ENCODE peak calls at places on chromosomes 16 and 17, in six cellular contexts. One of them, this sample, is unnamed.
A peak's percentile ranks its signal among the peaks of the same experiment; 100 is the strongest.

GRCh38 chr16:22813223-22813945 is 578 bp upstream of the HS3ST2 start:
- DNase-seq in stomach: peak; percentile 32
- DNase-seq in cardiac fibroblast: peak; percentile 12
- DNase-seq in foreskin fibroblast: peak; percentile 89
- DNase-seq in mucosa of descending colon: peak; percentile 49
- DNase-seq in left ventricle myocardium inferior: peak; percentile 42
- DNase-seq in this sample: peak; percentile 17

GRCh38 chr17:4004517-4005295 is 40.5 kb upstream of the ATP2A3 start:
- DNase-seq in mucosa of descending colon: peak; percentile 80
- DNase-seq in left ventricle myocardium inferior: peak; percentile 46
- DNase-seq in foreskin fibroblast: peak; percentile 58
- DNase-seq in stomach: peak; percentile 78
- DNase-seq in cardiac fibroblast: peak; percentile 35
- DNase-seq in this sample: no peak

GRCh38 chr17:82248815-82249638 is 20.2 kb downstream of the SLC16A3 start:
- DNase-seq in left ventricle myocardium inferior: no peak
- DNase-seq in cardiac fibroblast: no peak
- DNase-seq in stomach: no peak
- DNase-seq in mucosa of descending colon: peak; percentile 49
- DNase-seq in foreskin fibroblast: no peak
- DNase-seq in this sample: no peak

GRCh38 chr16:86513471-86514277 is 3.3 kb downstream of the FOXF1 start:
- DNase-seq in cardiac fibroblast: no peak
- DNase-seq in left ventricle myocardium inferior: no peak
- DNase-seq in foreskin fibroblast: no peak
- DNase-seq in stomach: no peak
- DNase-seq in mucosa of descending colon: no peak
- DNase-seq in this sample: no peak

GRCh38 chr17:3551189-3551588 is 6.4 kb downstream of the TRPV3 start:
- DNase-seq in cardiac fibroblast: no peak
- DNase-seq in foreskin fibroblast: no peak
- DNase-seq in stomach: peak; percentile 42
- DNase-seq in mucosa of descending colon: no peak
- DNase-seq in left ventricle myocardium inferior: no peak
- DNase-seq in this sample: no peak

GRCh38 chr17:21285164-21286065 is 904 bp downstream of the MAP2K3 start:
- DNase-seq in mucosa of descending colon: peak; percentile 59
- DNase-seq in left ventricle myocardium inferior: no peak
- DNase-seq in foreskin fibroblast: peak; percentile 74
- DNase-seq in stomach: peak; percentile 61
- DNase-seq in cardiac fibroblast: peak; percentile 66
- DNase-seq in this sample: peak; percentile 72

GRCh38 chr16:29663020-29663828 is at the start of gene SPN:
- DNase-seq in mucosa of descending colon: peak; percentile 69
- DNase-seq in cardiac fibroblast: no peak
- DNase-seq in left ventricle myocardium inferior: no peak
- DNase-seq in stomach: no peak
- DNase-seq in foreskin fibroblast: no peak
- DNase-seq in this sample: no peak

GRCh38 chr17:78951967-78952551 is 26.9 kb upstream of the TIMP2 start:
- DNase-seq in stomach: peak; percentile 53
- DNase-seq in mucosa of descending colon: no peak
- DNase-seq in foreskin fibroblast: peak; percentile 63
- DNase-seq in left ventricle myocardium inferior: no peak
- DNase-seq in cardiac fibroblast: peak; percentile 64
- DNase-seq in this sample: no peak

GRCh38 chr17:67487506-67487905 is 110.4 kb downstream of the PITPNC1 start:
- DNase-seq in cardiac fibroblast: peak; percentile 29
- DNase-seq in mucosa of descending colon: no peak
- DNase-seq in stomach: no peak
- DNase-seq in foreskin fibroblast: peak; percentile 39
- DNase-seq in left ventricle myocardium inferior: no peak
- DNase-seq in this sample: no peak

GRCh38 chr16:19696312-19696711 is 21.7 kb downstream of the KNOP1 start:
- DNase-seq in left ventricle myocardium inferior: peak; percentile 79
- DNase-seq in mucosa of descending colon: peak; percentile 80
- DNase-seq in cardiac fibroblast: peak; percentile 96
- DNase-seq in stomach: peak; percentile 86
- DNase-seq in foreskin fibroblast: peak; percentile 89
- DNase-seq in this sample: peak; percentile 92

GRCh38 chr17:50682441-50682840 is 25.3 kb downstream of the ANKRD40 start:
- DNase-seq in cardiac fibroblast: no peak
- DNase-seq in stomach: no peak
- DNase-seq in foreskin fibroblast: no peak
- DNase-seq in left ventricle myocardium inferior: no peak
- DNase-seq in mucosa of descending colon: no peak
- DNase-seq in this sample: no peak

GRCh38 chr17:62135742-62136141 is 70.7 kb upstream of the MED13 start:
- DNase-seq in mucosa of descending colon: no peak
- DNase-seq in left ventricle myocardium inferior: no peak
- DNase-seq in stomach: no peak
- DNase-seq in foreskin fibroblast: no peak
- DNase-seq in cardiac fibroblast: no peak
- DNase-seq in this sample: no peak

GRCh38 chr17:18182190-18182977 is 1.2 kb upstream of the ALKBH5 start:
- DNase-seq in stomach: peak; percentile 94
- DNase-seq in left ventricle myocardium inferior: peak; percentile 49
- DNase-seq in cardiac fibroblast: peak; percentile 56
- DNase-seq in foreskin fibroblast: peak; percentile 17
- DNase-seq in mucosa of descending colon: peak; percentile 60
- DNase-seq in this sample: peak; percentile 50

GRCh38 chr16:64475627-64476351 is 646.1 kb downstream of the CDH11 start:
- DNase-seq in foreskin fibroblast: no peak
- DNase-seq in mucosa of descending colon: no peak
- DNase-seq in stomach: no peak
- DNase-seq in cardiac fibroblast: peak; percentile 59
- DNase-seq in left ventricle myocardium inferior: no peak
- DNase-seq in this sample: no peak

GRCh38 chr16:29649560-29650494 is 13.2 kb upstream of the SPN start:
- DNase-seq in cardiac fibroblast: no peak
- DNase-seq in foreskin fibroblast: no peak
- DNase-seq in stomach: no peak
- DNase-seq in mucosa of descending colon: no peak
- DNase-seq in left ventricle myocardium inferior: no peak
- DNase-seq in this sample: no peak

GRCh38 chr16:29972500-29972899 is 1.2 kb upstream of the TAOK2 start:
- DNase-seq in cardiac fibroblast: no peak
- DNase-seq in foreskin fibroblast: no peak
- DNase-seq in left ventricle myocardium inferior: no peak
- DNase-seq in stomach: no peak
- DNase-seq in mucosa of descending colon: no peak
- DNase-seq in this sample: no peak

GRCh38 chr17:27458524-27458908 is 2.3 kb downstream of the KSR1 start:
- DNase-seq in mucosa of descending colon: no peak
- DNase-seq in foreskin fibroblast: no peak
- DNase-seq in stomach: no peak
- DNase-seq in left ventricle myocardium inferior: no peak
- DNase-seq in cardiac fibroblast: no peak
- DNase-seq in this sample: no peak

GRCh38 chr17:16872351-16872751 is 99.6 kb downstream of the TNFRSF13B start:
- DNase-seq in mucosa of descending colon: peak; percentile 47
- DNase-seq in foreskin fibroblast: no peak
- DNase-seq in stomach: peak; percentile 22
- DNase-seq in left ventricle myocardium inferior: no peak
- DNase-seq in cardiac fibroblast: no peak
- DNase-seq in this sample: no peak

GRCh38 chr17:8904201-8904600 is 36.7 kb upstream of the PIK3R6 start:
- DNase-seq in stomach: peak; percentile 9
- DNase-seq in left ventricle myocardium inferior: no peak
- DNase-seq in mucosa of descending colon: no peak
- DNase-seq in cardiac fibroblast: no peak
- DNase-seq in foreskin fibroblast: no peak
- DNase-seq in this sample: no peak

GRCh38 chr17:8904686-8905085 is 37.2 kb upstream of the PIK3R6 start:
- DNase-seq in cardiac fibroblast: no peak
- DNase-seq in stomach: no peak
- DNase-seq in left ventricle myocardium inferior: no peak
- DNase-seq in foreskin fibroblast: no peak
- DNase-seq in mucosa of descending colon: no peak
- DNase-seq in this sample: no peak

GRCh38 chr17:8900626-8901585 is 33.4 kb upstream of the PIK3R6 start:
- DNase-seq in mucosa of descending colon: no peak
- DNase-seq in left ventricle myocardium inferior: no peak
- DNase-seq in cardiac fibroblast: no peak
- DNase-seq in stomach: peak; percentile 17
- DNase-seq in foreskin fibroblast: no peak
- DNase-seq in this sample: peak; percentile 6

GRCh38 chr17:8909621-8910292 is 42.3 kb upstream of the PIK3R6 start:
- DNase-seq in left ventricle myocardium inferior: no peak
- DNase-seq in stomach: no peak
- DNase-seq in mucosa of descending colon: no peak
- DNase-seq in cardiac fibroblast: no peak
- DNase-seq in foreskin fibroblast: no peak
- DNase-seq in this sample: no peak

DNA sequence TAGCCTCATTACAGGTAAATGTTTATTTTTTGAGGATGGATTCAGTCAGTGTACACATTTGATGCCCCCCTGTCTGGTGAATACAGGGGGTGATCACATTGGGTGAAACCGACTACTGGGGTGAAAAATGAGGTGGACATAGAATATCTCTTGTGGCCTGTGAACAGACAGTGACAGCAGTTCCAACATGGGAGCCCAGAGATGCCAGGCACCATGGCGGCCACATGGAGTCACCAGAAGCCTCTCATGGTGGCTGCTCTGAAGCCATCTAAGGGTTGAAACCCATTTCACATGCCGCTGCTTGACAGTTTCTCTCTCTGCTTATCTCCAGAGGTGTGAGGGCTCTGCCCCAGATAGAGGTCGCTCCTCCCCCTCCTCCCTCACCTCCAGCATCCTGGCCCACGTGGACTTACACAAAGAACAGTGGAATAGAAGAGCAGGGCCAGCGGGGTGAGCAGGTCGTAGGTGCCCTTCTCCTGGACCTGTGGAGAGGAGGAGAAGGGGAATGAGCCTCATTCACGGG is 37.8 kb upstream of the PIK3R6 start:
- DNase-seq in left ventricle myocardium inferior: no peak
- DNase-seq in cardiac fibroblast: no peak
- DNase-seq in mucosa of descending colon: no peak
- DNase-seq in foreskin fibroblast: no peak
- DNase-seq in stomach: no peak
- DNase-seq in this sample: no peak
- TF ChIP-seq CTCF in left ventricle myocardium inferior: no peak
- TF ChIP-seq CTCF in cardiac fibroblast: no peak
- TF ChIP-seq CTCF in mucosa of descending colon: no peak
- TF ChIP-seq CTCF in foreskin fibroblast: no peak
- TF ChIP-seq CTCF in stomach: no peak
- TF ChIP-seq CTCF in this sample: no peak

GRCh38 chr16:89325861-89326471 is 108.5 kb downstream of the ZNF778 start:
- DNase-seq in mucosa of descending colon: peak; percentile 50
- DNase-seq in foreskin fibroblast: peak; percentile 91
- DNase-seq in left ventricle myocardium inferior: peak; percentile 47
- DNase-seq in stomach: peak; percentile 72
- DNase-seq in cardiac fibroblast: peak; percentile 84
- DNase-seq in this sample: peak; percentile 92
- TF ChIP-seq CTCF in mucosa of descending colon: no peak
- TF ChIP-seq CTCF in foreskin fibroblast: no peak
- TF ChIP-seq CTCF in left ventricle myocardium inferior: no peak
- TF ChIP-seq CTCF in stomach: no peak
- TF ChIP-seq CTCF in cardiac fibroblast: no peak
- TF ChIP-seq CTCF in this sample: no peak

DNA sequence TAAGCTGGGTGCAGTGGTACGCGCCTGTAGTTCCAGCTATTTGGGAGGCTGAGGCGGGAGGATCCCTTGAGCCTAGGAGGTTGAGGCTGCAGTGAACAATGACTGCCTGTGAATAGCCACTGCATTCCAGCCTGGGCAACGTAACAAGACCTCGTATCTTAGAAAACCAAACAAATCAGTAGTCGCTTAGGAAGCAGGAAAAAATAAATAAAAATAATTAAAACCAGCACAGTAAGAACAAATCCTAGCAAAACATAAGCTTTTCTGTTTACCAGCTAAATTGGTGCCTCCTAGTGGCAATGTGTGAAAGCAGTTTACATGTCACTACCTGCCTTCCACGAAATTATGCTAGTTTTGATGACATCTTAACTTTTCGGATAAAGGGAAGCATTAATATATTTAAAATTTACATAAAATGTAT is 1.3 kb downstream of the ARMC5 start:
- DNase-seq in left ventricle myocardium inferior: no peak
- DNase-seq in foreskin fibroblast: peak; percentile 76
- DNase-seq in mucosa of descending colon: no peak
- DNase-seq in stomach: no peak
- DNase-seq in cardiac fibroblast: peak; percentile 75
- DNase-seq in this sample: no peak
- TF ChIP-seq CTCF in left ventricle myocardium inferior: peak; percentile 62
- TF ChIP-seq CTCF in foreskin fibroblast: peak; percentile 78
- TF ChIP-seq CTCF in mucosa of descending colon: peak; percentile 50
- TF ChIP-seq CTCF in stomach: peak; percentile 21
- TF ChIP-seq CTCF in cardiac fibroblast: peak; percentile 73
- TF ChIP-seq CTCF in this sample: peak; percentile 52

GRCh38 chr17:1716076-1716911 is 6.1 kb upstream of the TLCD2 start:
- DNase-seq in left ventricle myocardium inferior: peak; percentile 100
- DNase-seq in cardiac fibroblast: peak; percentile 100
- DNase-seq in foreskin fibroblast: peak; percentile 100
- DNase-seq in stomach: peak; percentile 100
- DNase-seq in mucosa of descending colon: peak; percentile 100
- DNase-seq in this sample: peak; percentile 100
- TF ChIP-seq CTCF in left ventricle myocardium inferior: no peak
- TF ChIP-seq CTCF in cardiac fibroblast: peak; percentile 17
- TF ChIP-seq CTCF in foreskin fibroblast: no peak
- TF ChIP-seq CTCF in stomach: peak; percentile 14
- TF ChIP-seq CTCF in mucosa of descending colon: no peak
- TF ChIP-seq CTCF in this sample: no peak

DNA sequence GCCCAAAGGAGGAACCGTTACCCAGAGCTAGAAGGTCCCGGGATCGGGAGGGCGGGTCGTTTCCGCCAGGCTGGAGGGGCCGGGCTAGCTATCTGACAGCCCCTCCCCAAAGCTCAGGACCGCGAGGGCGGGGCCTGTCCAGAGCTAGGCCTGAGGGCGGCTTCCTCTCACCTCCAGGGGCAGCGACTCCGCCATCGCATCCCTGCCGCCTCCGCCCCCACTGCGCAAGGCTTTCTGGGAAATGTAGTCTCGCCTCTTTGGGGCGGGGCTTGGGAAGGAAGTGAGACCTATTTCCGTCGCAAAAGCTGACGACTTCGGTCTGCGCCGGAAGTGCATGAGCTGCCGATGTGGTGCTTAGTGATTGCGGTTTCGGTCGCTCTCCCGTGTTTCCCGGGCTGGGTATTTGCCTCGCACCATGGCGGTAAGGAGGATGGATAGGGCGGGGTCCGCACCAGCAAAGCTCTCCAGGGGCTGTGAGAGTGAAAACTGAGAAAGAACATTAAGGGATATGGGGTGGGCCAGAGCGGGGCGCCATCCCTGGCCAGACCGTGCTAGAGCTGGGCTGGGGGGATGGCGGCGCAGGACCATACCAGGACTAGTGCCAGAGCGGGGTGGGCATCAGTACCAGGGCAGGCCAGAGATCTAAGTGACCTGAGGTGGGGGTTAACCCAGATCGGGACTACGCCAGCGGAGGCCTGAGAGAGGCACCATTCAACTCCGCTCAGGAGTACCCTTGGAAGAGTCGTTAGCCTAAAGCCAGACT is at the start of gene TMEM208:
- DNase-seq in left ventricle myocardium inferior: peak; percentile 99
- DNase-seq in stomach: peak; percentile 98
- DNase-seq in mucosa of descending colon: peak; percentile 98
- DNase-seq in foreskin fibroblast: peak; percentile 100
- DNase-seq in cardiac fibroblast: peak; percentile 98
- DNase-seq in this sample: peak; percentile 98
- TF ChIP-seq CTCF in left ventricle myocardium inferior: peak; percentile 36
- TF ChIP-seq CTCF in stomach: peak; percentile 39
- TF ChIP-seq CTCF in mucosa of descending colon: no peak
- TF ChIP-seq CTCF in foreskin fibroblast: peak; percentile 2
- TF ChIP-seq CTCF in cardiac fibroblast: no peak
- TF ChIP-seq CTCF in this sample: no peak

This sample was measured in adrenal gland.